ENCODE peak calls at places on chromosomes 13 and 19, in ten cellular contexts. N, Y, M, B, G, U, A, W, J and K are unnamed samples.

GRCh38 chr19:1396768-1397679 is 4.3 kb downstream of the GAMT start:
- DNase-seq in G (no peak), J (no peak), U (no peak), A (no peak), W (no peak), N (no peak), B (no peak), Y (no peak), M (no peak), K (no peak)

GRCh38 chr19:13436352-13436751 is 69.9 kb downstream of the CACNA1A start:
- DNase-seq in N (no peak), Y (no peak), W (no peak), M (no peak), A (no peak), G (no peak), U (no peak), B (no peak), J (no peak), K (no peak)

GRCh38 chr19:3626473-3627350 is at the start of gene CACTIN:
- DNase-seq in G (peak; percentile 95), Y (peak; percentile 96), N (peak; percentile 99), A (peak; percentile 98), U (peak; percentile 98), M (peak; percentile 95), W (peak; percentile 97), J (peak; percentile 99), B (peak; percentile 97), K (peak; percentile 100)

GRCh38 chr13:76016799-76017198 is 380.7 kb downstream of the LMO7 start:
- DNase-seq in U (no peak), B (no peak), M (peak; percentile 24), Y (peak; percentile 78), W (no peak), G (no peak), A (no peak), J (no peak), N (no peak), K (no peak)

GRCh38 chr13:44352671-44353070 is 21.0 kb upstream of the SERP2 start:
- DNase-seq in U (no peak), J (no peak), A (no peak), W (no peak), Y (no peak), G (no peak), B (no peak), N (no peak), M (no peak), K (no peak)

GRCh38 chr13:50376895-50377575 is 361.8 kb downstream of the KCNRG start:
- DNase-seq in A (no peak), Y (peak; percentile 61), G (no peak), J (no peak), N (no peak), B (no peak), U (no peak), W (no peak), M (no peak), K (no peak)

GRCh38 chr19:4987286-4987685 is 18.4 kb downstream of the KDM4B start:
- DNase-seq in N (no peak), W (no peak), Y (no peak), U (no peak), B (no peak), J (no peak), M (no peak), G (no peak), A (no peak), K (no peak)

GRCh38 chr19:11478167-11479089 is 2.4 kb downstream of the ELAVL3 start:
- DNase-seq in Y (no peak), G (no peak), N (no peak), W (no peak), U (no peak), J (no peak), B (no peak), M (no peak), A (peak; percentile 65), K (no peak)

GRCh38 chr19:33410915-33411401 is 37.4 kb downstream of the CEBPG start:
- DNase-seq in A (no peak), J (no peak), B (no peak), G (no peak), Y (no peak), W (no peak), M (no peak), U (no peak), N (no peak), K (no peak)

GRCh38 chr19:45768644-45769053 is 403 bp downstream of the SIX5 start:
- DNase-seq in Y (no peak), G (peak; percentile 26), W (no peak), U (no peak), B (peak; percentile 78), A (no peak), M (no peak), N (no peak), J (peak; percentile 76), K (peak; percentile 70)